ENCODE peak calls at places on chromosomes 2 and 18, in six cellular contexts. Y, P, S, B, T and R are unnamed samples.

GRCh38 chr2:201858781-201859180 is 52.4 kb downstream of the CDK15 start:
- DNase-seq in Y (peak; percentile 57), P (peak; percentile 90), S (peak; percentile 79), B (no peak), T (no peak), R (no peak)

GRCh38 chr2:64750001-64750816 is 96.5 kb upstream of the SERTAD2 start:
- DNase-seq in Y (peak; percentile 33), P (peak; percentile 45), S (peak; percentile 84), B (peak; percentile 26), T (peak; percentile 63), R (peak; percentile 38)

GRCh38 chr2:197152451-197153228 is 157.9 kb downstream of the ANKRD44 start:
- DNase-seq in Y (peak; percentile 72), P (peak; percentile 55), S (peak; percentile 96), B (no peak), T (peak; percentile 94), R (no peak)

GRCh38 chr2:97673187-97673914 is 3.8 kb downstream of the C2orf92 start:
- DNase-seq in Y (peak; percentile 17), P (peak; percentile 18), S (no peak), B (no peak), T (no peak), R (peak; percentile 50)

GRCh38 chr2:34153484-34153883 is 554.4 kb upstream of the FAM98A start:
- DNase-seq in Y (no peak), P (no peak), S (no peak), B (no peak), T (no peak), R (no peak)

GRCh38 chr18:58005885-58006523 is 38.0 kb upstream of the NEDD4L start:
- DNase-seq in Y (peak; percentile 72), P (peak; percentile 71), S (no peak), B (no peak), T (no peak), R (no peak)

GRCh38 chr2:226759768-226760167 is 39.9 kb downstream of the IRS1 start:
- DNase-seq in Y (no peak), P (no peak), S (no peak), B (no peak), T (no peak), R (no peak)

GRCh38 chr2:99524056-99524455 is 34.2 kb upstream of the REV1 start:
- DNase-seq in Y (no peak), P (no peak), S (no peak), B (no peak), T (no peak), R (no peak)

GRCh38 chr2:30950339-30950738 is 143.1 kb upstream of the CAPN13 start:
- DNase-seq in Y (no peak), P (no peak), S (no peak), B (no peak), T (no peak), R (no peak)

DNA sequence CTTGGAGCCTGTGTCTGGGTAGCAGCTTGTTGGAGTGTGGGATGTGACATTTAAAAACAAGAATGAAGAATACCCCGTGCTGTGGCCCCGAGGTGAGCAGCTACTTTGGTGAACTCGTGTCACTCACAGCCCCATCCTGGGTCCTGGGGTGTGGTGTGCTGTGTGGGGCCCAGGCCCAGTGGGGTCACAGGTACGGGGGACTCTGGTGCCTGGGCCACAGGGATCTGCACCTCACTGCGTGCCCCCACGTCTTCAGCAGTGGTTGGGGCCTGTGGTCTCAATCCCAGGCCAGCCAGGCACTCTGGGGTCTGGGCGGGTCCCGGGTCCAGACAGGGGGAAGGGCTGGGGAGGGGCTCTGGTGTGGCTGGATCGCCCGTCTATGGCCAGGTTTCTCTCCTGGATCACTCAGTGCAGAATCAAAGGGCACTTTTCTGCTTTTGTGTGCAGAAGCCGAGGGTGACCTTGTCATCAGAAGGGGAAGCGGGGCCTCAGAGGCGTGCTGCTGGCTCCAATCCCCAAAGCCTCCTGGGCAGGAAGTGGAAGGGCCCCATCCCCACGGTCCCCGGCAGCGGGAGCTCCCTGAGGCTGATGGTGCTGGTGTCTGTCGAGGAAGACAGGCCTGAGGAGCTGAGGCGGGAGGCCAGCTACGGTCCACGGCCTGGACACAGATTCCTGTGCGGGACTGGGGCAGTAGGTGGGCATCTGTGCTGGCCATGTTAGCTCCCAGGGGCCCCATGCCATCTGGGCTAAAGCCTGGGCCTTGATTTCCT is 1.4 kb downstream of the GPR35 start:
- DNase-seq in Y (no peak), P (no peak), S (peak; percentile 43), B (no peak), T (no peak), R (no peak)
- H2AFZ ChIP-seq in Y (no peak overlapping the region), P (no peak overlapping the region), S (no peak overlapping the region), B (no peak overlapping the region), T (no peak overlapping the region), R (no peak overlapping the region)

DNA sequence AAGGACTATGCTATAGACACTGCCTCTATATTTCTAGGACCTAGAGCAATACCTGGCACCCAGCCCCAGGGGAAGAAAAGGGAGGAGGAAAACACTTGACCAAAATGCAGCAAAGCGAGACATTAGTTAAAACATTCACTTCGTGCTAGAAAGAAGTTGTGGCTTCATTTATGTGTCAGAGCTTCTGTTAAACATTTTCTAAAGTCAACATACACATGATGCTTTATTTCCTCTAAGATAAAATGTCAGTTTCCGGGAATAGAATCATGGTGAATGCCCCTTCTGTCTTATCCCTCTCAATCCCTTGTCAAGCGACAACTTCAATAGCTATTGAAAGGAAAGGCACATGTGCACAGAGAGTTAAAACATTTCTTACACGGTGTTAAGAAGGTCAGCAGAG is 404.5 kb upstream of the CWC22 start:
- DNase-seq in Y (no peak), P (no peak), S (no peak), B (no peak), T (no peak), R (no peak)
- H2AFZ ChIP-seq in Y (no peak overlapping the region), P (no peak overlapping the region), S (no peak overlapping the region), B (peak overlapping the region; percentile 10), T (no peak overlapping the region), R (no peak overlapping the region)

DNA sequence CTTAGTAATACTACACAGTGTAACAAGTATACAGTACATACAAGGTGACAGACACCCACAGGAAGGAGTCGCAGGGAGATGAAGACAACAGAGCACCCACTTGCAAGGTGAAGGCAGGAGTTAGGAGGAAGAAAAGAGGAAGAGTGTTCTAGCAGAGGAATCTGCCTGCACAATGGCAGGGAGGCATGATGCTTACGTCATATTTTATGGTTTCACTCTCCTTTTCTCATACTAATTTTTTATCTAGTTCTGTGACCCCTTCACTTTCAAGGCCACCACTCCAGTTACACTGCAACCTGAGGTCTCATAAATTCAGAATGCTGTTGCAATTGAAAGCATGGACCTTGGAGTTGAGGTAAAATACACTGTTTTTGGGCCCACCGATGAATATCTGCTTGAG is 331.7 kb downstream of the MEIS1 start:
- DNase-seq in Y (no peak), P (no peak), S (no peak), B (no peak), T (no peak), R (no peak)
- H2AFZ ChIP-seq in Y (no peak overlapping the region), P (no peak overlapping the region), S (no peak overlapping the region), B (no peak overlapping the region), T (no peak overlapping the region), R (no peak overlapping the region)

GRCh38 chr18:78934003-78934402 is 45.6 kb upstream of the SALL3 start:
- DNase-seq in Y (no peak), P (no peak), S (no peak), B (no peak), T (no peak), R (no peak)

GRCh38 chr18:78935406-78935805 is 44.2 kb upstream of the SALL3 start:
- DNase-seq in Y (no peak), P (no peak), S (no peak), B (no peak), T (no peak), R (no peak)

GRCh38 chr18:78932281-78932680 is 47.3 kb upstream of the SALL3 start:
- DNase-seq in Y (no peak), P (no peak), S (no peak), B (no peak), T (no peak), R (no peak)

GRCh38 chr18:78936251-78937005 is 43.2 kb upstream of the SALL3 start:
- DNase-seq in Y (no peak), P (no peak), S (no peak), B (no peak), T (no peak), R (no peak)

DNA sequence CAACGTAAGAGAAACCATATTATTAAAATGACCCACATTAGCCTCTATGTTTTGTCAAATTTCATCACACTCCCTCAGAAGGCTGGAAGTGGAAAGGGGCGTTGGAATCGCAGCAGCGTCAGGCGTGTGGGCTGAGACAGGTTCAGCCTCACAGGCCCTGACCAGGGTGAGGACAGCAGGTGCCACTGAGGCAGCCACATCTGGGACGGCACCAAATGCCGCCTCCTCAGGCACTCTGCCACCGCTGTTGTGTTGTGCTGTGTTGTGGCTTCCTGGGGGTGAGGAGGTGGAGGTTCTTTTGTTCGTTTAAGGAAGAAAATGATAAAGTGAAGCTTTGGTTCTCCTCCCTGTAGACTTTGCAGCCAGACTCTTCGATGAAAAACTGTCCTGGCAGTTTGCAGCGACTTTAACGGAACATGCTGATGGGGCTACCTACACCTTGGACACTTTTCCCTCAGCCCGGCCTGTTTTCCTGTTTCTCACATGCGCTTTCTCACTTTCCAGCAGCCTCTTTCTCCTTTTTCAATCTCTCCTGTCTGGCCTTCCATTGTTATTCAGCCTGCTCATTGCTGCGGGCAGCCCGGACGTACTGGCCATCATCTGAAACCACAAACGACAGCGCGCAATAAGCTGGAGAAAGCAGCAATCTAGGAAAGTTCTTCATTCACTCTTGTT is 44.9 kb upstream of the SALL3 start:
- DNase-seq in Y (no peak), P (no peak), S (no peak), B (no peak), T (no peak), R (no peak)
- H2AFZ ChIP-seq in Y (no peak overlapping the region), P (no peak overlapping the region), S (no peak overlapping the region), B (no peak overlapping the region), T (no peak overlapping the region), R (no peak overlapping the region)

DNA sequence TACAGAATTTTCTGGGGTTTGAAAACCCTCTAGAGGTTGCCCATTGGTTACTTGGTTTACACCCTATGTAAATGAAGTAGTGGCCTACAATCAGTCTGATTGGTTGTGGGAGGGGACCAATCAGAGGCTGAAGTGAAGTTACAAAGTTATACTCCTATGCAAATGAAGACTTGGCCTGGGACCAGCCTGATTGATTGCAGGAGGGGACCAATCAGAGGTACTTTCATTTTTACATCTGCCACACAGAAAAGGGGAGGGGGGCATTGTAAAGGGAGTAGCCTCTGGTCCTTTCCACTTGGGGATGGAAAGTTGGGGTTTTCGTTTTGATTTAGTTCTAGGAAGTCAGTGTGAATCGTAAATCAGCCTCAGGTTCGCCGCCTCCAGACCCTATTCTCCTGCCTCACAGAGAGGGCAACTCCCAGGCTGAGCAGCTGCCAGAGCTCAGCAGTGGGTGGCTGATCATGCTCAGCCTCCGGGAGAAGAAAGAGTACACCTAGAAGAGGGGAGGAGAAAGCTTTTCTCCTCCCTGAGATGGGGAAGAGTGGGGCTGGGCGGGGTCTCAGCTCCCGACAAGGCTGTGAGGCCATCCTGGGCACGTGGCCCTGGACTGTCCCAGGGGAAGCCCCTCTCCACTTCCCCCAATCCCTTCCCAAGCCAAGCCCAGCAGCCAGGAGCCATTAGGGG is 372.5 kb downstream of the GALR1 start:
- DNase-seq in Y (no peak), P (no peak), S (peak; percentile 56), B (no peak), T (no peak), R (no peak)
- H2AFZ ChIP-seq in Y (no peak overlapping the region), P (no peak overlapping the region), S (peak overlapping the region; percentile 26), B (no peak overlapping the region), T (no peak overlapping the region), R (no peak overlapping the region)

DNA sequence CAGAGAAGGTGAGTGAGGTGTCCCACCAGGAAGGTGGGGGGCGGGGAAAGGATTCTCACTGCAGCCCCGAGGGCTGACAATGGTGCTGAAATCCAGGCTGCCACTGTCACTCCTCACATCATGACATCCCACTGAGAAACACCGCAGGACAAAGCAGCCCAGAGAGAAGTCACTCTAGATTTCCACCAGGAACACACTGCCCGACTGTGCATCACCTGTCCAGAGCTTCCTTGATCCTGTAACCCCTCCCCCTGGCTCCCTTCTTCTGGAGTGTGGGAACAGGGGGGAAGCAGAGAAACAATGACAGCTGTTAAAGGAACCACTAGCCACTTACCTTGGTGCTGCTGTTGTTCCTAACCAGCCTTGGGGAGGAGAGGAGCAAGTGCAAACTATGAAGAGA is 69.9 kb downstream of the MRO start:
- DNase-seq in Y (no peak), P (no peak), S (no peak), B (no peak), T (no peak), R (no peak)
- H2AFZ ChIP-seq in Y (no peak overlapping the region), P (no peak overlapping the region), S (no peak overlapping the region), B (no peak overlapping the region), T (no peak overlapping the region), R (no peak overlapping the region)